ENCODE peak calls at places on chromosomes 5 and 9, in four cellular contexts. E is left ventricle myocardium inferior, P is GM10248, T is GM13977. S is an unnamed sample.

GRCh38 chr9:129400001-129400970 is 220.6 kb downstream of the C9orf50 start:
- DNase-seq in E (peak; percentile 13), T (no peak), P (no peak), S (no peak)

GRCh38 chr9:26870292-26870691 is 22.3 kb downstream of the CAAP1 start:
- DNase-seq in T (no peak), E (no peak), P (no peak), S (no peak)

GRCh38 chr9:16771352-16771751 is 99.1 kb downstream of the BNC2 start:
- DNase-seq in T (no peak), P (no peak), E (no peak), S (no peak)

GRCh38 chr5:138725153-138725884 is 27.9 kb upstream of the CTNNA1 start:
- DNase-seq in P (no peak), E (peak; percentile 46), T (no peak), S (peak; percentile 24)

GRCh38 chr5:42985129-42986037 is 54.7 kb downstream of the ANXA2R start:
- DNase-seq in P (no peak), E (no peak), T (no peak), S (no peak)

GRCh38 chr5:175868348-175868723 is 3.0 kb upstream of the CPLX2 start:
- DNase-seq in T (no peak), E (no peak), P (no peak), S (no peak)

GRCh38 chr9:113737414-113738271 is 138.5 kb upstream of the ZNF618 start:
- DNase-seq in P (peak; percentile 34), T (peak; percentile 44), E (no peak), S (peak; percentile 73)

GRCh38 chr5:151961557-151961956 is 36.9 kb upstream of the GLRA1 start:
- DNase-seq in T (no peak), P (no peak), E (no peak), S (no peak)

GRCh38 chr9:114157516-114158176 is 2.3 kb downstream of the COL27A1 start:
- DNase-seq in E (no peak), T (no peak), P (no peak), S (no peak)

GRCh38 chr9:278651-279050 is 64.0 kb downstream of the DOCK8 start:
- DNase-seq in P (peak; percentile 15), T (no peak), E (no peak), S (no peak)

GRCh38 chr5:1010641-1011046 is 2.0 kb downstream of the NKD2 start:
- DNase-seq in E (peak; percentile 17), T (no peak), P (no peak), S (no peak)

GRCh38 chr5:171336486-171337206 is 27.6 kb downstream of the TLX3 start:
- DNase-seq in E (no peak), T (no peak), P (no peak), S (peak; percentile 56)

GRCh38 chr9:134960701-134961181 is 43.0 kb upstream of the FCN1 start:
- DNase-seq in P (no peak), T (no peak), E (no peak), S (no peak)

GRCh38 chr5:154652746-154653417 is 102.3 kb upstream of the LARP1 start:
- DNase-seq in P (no peak), E (no peak), T (no peak), S (no peak)

GRCh38 chr5:65809817-65810531 is 88.0 kb downstream of the NLN start:
- DNase-seq in E (peak; percentile 68), T (no peak), P (no peak), S (no peak)

GRCh38 chr9:85172001-85172978 is 502.8 kb downstream of the NTRK2 start:
- DNase-seq in P (no peak), E (peak; percentile 16), T (peak; percentile 23), S (no peak)

GRCh38 chr9:119802621-119803020 is 433.4 kb upstream of the BRINP1 start:
- DNase-seq in T (no peak), P (no peak), E (peak; percentile 51), S (peak; percentile 18)

GRCh38 chr5:80466669-80467485 is 21.0 kb upstream of the FAM151B start:
- DNase-seq in T (no peak), E (no peak), P (no peak), S (no peak)

GRCh38 chr5:16160706-16161105 is 18.9 kb downstream of the MARCHF11 start:
- DNase-seq in T (peak; percentile 27), E (no peak), P (peak; percentile 26), S (peak; percentile 33)

GRCh38 chr9:109100543-109101201 is 19.1 kb downstream of the TMEM245 start:
- DNase-seq in P (no peak), T (no peak), E (no peak), S (no peak)

GRCh38 chr9:109101202-109101595 is 18.5 kb downstream of the TMEM245 start:
- DNase-seq in T (no peak), E (no peak), P (no peak), S (no peak)

GRCh38 chr9:109097156-109097555 is 22.6 kb downstream of the TMEM245 start:
- DNase-seq in P (no peak), E (no peak), T (no peak), S (no peak)

GRCh38 chr9:109098960-109099308 is 20.8 kb downstream of the TMEM245 start:
- DNase-seq in P (no peak), T (no peak), E (no peak), S (no peak)

DNA sequence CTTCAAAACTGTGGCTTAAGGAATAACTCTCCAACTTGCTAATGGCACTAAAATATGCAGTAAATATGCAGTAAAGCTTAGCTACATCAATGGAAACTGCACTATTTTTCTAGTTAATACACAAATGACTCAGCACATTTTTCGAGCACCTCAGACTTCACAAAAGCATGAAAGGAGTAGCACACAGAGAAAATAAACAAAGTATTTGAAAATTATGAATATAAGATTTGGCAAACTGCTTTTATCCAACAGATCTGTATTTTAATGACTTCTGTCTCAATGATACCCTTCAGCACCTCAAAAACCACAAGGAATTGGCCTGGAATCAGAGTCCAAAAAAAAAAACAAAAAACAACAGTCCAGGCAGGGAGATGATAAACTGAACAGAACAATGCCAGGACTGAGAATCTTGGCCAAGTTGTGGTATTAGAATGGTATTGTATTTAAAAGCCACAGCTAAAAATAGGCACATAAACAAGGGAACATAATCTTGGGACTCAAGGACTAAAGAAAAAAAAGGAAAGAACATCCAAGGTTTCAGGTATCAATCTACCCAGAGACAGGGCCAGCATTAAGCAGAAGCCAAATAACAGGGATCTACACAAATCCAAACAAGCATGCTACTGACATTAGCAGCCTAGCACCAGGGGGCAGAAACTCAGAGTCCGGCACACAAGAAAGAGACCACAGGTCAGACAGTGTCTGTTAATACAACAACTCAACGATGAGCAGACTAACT is 21.4 kb downstream of the TMEM245 start:
- DNase-seq in E (no peak), P (no peak), T (no peak), S (peak; percentile 20)
- TF ChIP-seq CTCF in E (peak; percentile 49), P (no peak), T (no peak), S (peak; percentile 13)

GRCh38 chr9:14186096-14186495 is 127.8 kb downstream of the NFIB start:
- DNase-seq in E (no peak), P (no peak), T (no peak), S (no peak)
- TF ChIP-seq CTCF in E (no peak), P (no peak), T (no peak), S (no peak)

GRCh38 chr5:160158087-160158486 is 38.8 kb upstream of the PWWP2A start:
- DNase-seq in E (no peak), T (no peak), P (no peak), S (no peak)
- TF ChIP-seq CTCF in E (no peak), T (peak; percentile 35), P (no peak), S (no peak)

GRCh38 chr5:177980776-177981175 is 15.3 kb downstream of the PROP1 start:
- DNase-seq in P (no peak), T (no peak), E (no peak), S (peak; percentile 31)

GRCh38 chr5:177983763-177984564 is 12.1 kb downstream of the PROP1 start:
- DNase-seq in T (no peak), P (no peak), E (no peak), S (no peak)

GRCh38 chr5:177981296-177982071 is 14.6 kb downstream of the PROP1 start:
- DNase-seq in E (no peak), T (no peak), P (no peak), S (no peak)

GRCh38 chr5:177982956-177983355 is 13.1 kb downstream of the PROP1 start:
- DNase-seq in E (no peak), T (no peak), P (no peak), S (no peak)

GRCh38 chr5:177982072-177982727 is 13.8 kb downstream of the PROP1 start:
- DNase-seq in T (no peak), P (no peak), E (no peak), S (peak; percentile 28)
- TF ChIP-seq CTCF in T (peak; percentile 42), P (peak; percentile 13), E (no peak), S (no peak)

GRCh38 chr9:127224178-127224882 is 40.2 kb upstream of the GARNL3 start:
- DNase-seq in P (peak; percentile 96), E (peak; percentile 91), T (peak; percentile 98), S (peak; percentile 98)
- TF ChIP-seq CTCF in P (no peak), E (peak; percentile 40), T (no peak), S (no peak)

GRCh38 chr9:104608336-104608735 is 2.9 kb upstream of the OR13C2 start:
- DNase-seq in E (no peak), P (no peak), T (no peak), S (no peak)
- TF ChIP-seq CTCF in E (no peak), P (no peak), T (peak; percentile 15), S (peak; percentile 14)

GRCh38 chr9:71487046-71487445 is 281.3 kb downstream of the CEMIP2 start:
- DNase-seq in T (no peak), P (no peak), E (peak; percentile 14), S (no peak)

GRCh38 chr9:71485306-71485705 is 283.0 kb downstream of the CEMIP2 start:
- DNase-seq in P (no peak), T (no peak), E (no peak), S (no peak)

GRCh38 chr9:71490810-71491209 is 277.5 kb downstream of the CEMIP2 start:
- DNase-seq in P (peak; percentile 19), T (peak; percentile 6), E (no peak), S (no peak)
- TF ChIP-seq CTCF in P (peak; percentile 10), T (peak; percentile 39), E (peak; percentile 28), S (no peak)

S was measured in nephron progenitor cell.